ENCODE peak calls at places on chromosome 19, in five cellular contexts. Y is CD4-positive, alpha-beta T cell; E is HCT116; H is BE2C; B is heart left ventricle. I is an unnamed sample.

GRCh38 chr19:16876904-16877361 is 11.9 kb upstream of the F2RL3 start:
- DNase-seq in Y (no peak), E (no peak), H (no peak), B (peak), I (no peak)

GRCh38 chr19:18339703-18340102 is 695 bp upstream of the PGPEP1 start:
- DNase-seq in Y (no peak), E (no peak), H (no peak), B (no peak), I (peak)

GRCh38 chr19:48806518-48806817 is 4.4 kb downstream of the BCAT2 start:
- DNase-seq in Y (peak), E (no peak), H (no peak), B (no peak), I (peak)

GRCh38 chr19:35340431-35340830 is 7.3 kb upstream of the FFAR1 start:
- DNase-seq in Y (no peak), E (no peak), H (no peak), B (no peak), I (no peak)

GRCh38 chr19:48053076-48053475 is 9.2 kb upstream of the CABP5 start:
- DNase-seq in Y (no peak), E (no peak), H (no peak), B (no peak), I (no peak)

GRCh38 chr19:12838893-12839656 is 760 bp downstream of the MAST1 start:
- DNase-seq in Y (no peak), E (no peak), H (peak), B (no peak), I (no peak)

GRCh38 chr19:28874742-28875141 is 338.2 kb downstream of the UQCRFS1 start:
- DNase-seq in Y (no peak), E (no peak), H (no peak), B (no peak), I (no peak)

GRCh38 chr19:35757749-35758608 is at the start of gene PROSER3:
- DNase-seq in Y (peak), E (peak), H (peak), B (peak), I (peak)

GRCh38 chr19:30442715-30443114 is 70.5 kb downstream of the ZNF536 start:
- DNase-seq in Y (no peak), E (no peak), H (no peak), B (no peak), I (no peak)

GRCh38 chr19:43534811-43535761 is 2.1 kb downstream of the ZNF575 start:
- DNase-seq in Y (no peak), E (no peak), H (peak), B (peak), I (peak)

GRCh38 chr19:43533546-43534304 is 737 bp downstream of the ZNF575 start:
- DNase-seq in Y (peak), E (peak), H (peak), B (peak), I (peak)

GRCh38 chr19:43534305-43534612 is 1.3 kb downstream of the ZNF575 start:
- DNase-seq in Y (no peak), E (no peak), H (no peak), B (no peak), I (no peak)

GRCh38 chr19:43532571-43532961 is 422 bp upstream of the ZNF575 start:
- DNase-seq in Y (no peak), E (peak), H (peak), B (peak), I (no peak)

GRCh38 chr19:43532962-43533545 is at the start of gene ZNF575:
- DNase-seq in Y (peak), E (peak), H (peak), B (peak), I (peak)
- TF ChIP-seq CTCF in Y (peak), E (no peak), H (no peak), B (no peak), I (no peak)

DNA sequence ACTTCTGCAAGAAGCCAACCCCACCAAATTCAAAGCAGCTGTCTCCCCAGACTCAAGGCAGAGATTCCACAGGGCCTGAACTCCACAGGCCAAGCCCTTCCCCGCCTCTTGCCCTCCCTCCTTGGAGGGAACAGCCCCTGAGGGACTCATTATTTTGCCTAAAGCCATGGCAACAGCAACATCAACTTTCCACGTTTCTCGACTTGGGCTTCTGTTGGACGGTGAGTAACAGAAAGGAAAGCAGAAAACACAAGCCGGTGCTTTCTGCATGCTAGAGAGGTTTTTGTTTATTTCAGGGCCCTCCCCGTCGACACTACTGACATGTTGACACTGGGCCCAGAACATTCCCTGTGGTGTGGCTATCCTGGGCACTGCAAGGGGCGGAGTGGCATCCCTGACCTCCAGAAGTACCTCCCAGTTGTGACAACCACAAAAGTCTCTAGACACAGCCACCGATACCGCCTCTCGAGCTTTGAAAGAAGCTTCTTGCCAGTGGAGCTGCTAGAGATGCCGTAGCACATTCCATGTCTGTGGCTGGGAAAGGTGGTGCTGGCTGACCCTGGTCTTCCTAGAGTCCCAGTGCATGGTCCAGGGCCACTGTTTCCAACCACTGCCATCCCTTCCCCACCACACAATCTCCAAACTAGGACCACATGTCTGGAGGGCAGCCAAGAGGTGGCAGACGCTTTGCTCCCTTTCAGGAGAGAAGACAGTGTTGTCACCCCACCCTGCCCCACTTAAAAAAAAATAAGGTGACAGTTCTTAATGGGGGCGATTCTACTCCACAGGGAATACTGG is 12.8 kb downstream of the CAPS start:
- DNase-seq in Y (no peak), E (no peak), H (peak), B (peak), I (peak)
- TF ChIP-seq CTCF in Y (no peak), E (no peak), H (no peak), B (no peak), I (no peak)

GRCh38 chr19:4023600-4024398 is 16.3 kb downstream of the PIAS4 start:
- DNase-seq in Y (no peak), E (no peak), H (no peak), B (no peak), I (no peak)

GRCh38 chr19:4028334-4029246 is 21.1 kb downstream of the PIAS4 start:
- DNase-seq in Y (no peak), E (no peak), H (peak), B (no peak), I (no peak)

GRCh38 chr19:4025317-4025716 is 17.8 kb downstream of the PIAS4 start:
- DNase-seq in Y (no peak), E (no peak), H (no peak), B (no peak), I (no peak)

GRCh38 chr19:4029247-4029614 is 21.7 kb downstream of the PIAS4 start:
- DNase-seq in Y (no peak), E (no peak), H (no peak), B (no peak), I (no peak)

DNA sequence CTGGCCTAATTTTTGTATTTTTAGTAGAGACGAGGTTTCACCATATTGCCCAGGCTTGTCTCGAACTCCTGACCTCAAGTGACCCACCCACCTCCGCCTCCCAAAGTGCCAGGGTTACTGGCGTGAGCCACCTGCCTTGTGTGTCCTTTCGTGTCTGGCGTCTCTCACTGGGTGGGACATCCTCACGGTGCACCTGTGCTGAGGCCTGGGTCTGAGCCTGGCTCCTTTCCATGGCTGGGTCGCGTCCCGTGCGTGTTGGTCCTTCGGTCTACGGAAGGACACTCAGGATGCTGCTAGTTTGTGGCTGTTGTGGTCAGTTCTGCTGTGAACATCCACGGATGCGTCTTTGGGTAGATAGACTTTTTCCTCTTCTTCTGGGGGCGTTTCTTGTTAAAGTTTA is 19.6 kb downstream of the PIAS4 start:
- DNase-seq in Y (no peak), E (no peak), H (no peak), B (no peak), I (no peak)
- TF ChIP-seq CTCF in Y (no peak), E (no peak), H (no peak), B (no peak), I (no peak)

GRCh38 chr19:45092747-45093678 is at the start of gene PPP1R37:
- DNase-seq in Y (peak), E (peak), H (peak), B (peak), I (peak)
- TF ChIP-seq CTCF in Y (peak), E (no peak), H (peak), B (peak), I (no peak)

DNA sequence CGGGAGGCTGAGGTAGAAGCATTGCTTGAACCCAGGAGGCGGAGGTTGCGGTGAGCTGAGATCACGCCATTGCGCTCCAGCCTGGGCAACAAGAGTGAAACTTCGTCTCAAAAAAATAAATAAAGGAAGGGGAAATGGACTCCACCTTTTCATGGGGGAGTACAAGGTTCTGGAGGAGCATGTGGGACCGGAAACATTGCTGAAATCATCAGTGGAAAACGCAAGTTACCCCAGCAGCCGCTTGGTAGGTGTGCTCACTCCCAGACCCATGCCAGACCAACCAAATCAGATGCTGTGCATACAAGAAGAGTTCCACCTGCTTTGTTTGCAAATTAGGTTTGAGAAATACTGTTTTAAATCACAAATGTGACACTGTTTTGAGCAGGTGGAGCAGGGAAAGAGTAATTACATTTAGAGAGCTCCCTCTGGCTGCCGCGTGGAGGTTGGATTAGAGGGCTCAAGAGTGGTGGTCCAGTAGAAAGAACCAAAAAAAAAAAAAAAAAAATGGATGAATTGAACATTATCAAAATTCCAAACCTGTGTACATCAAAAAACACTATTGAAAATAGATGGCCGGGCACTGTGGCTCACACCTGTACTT is 4.9 kb downstream of the ERICH4 start:
- DNase-seq in Y (no peak), E (no peak), H (no peak), B (no peak), I (no peak)
- TF ChIP-seq CTCF in Y (no peak), E (no peak), H (peak), B (peak), I (no peak)

DNA sequence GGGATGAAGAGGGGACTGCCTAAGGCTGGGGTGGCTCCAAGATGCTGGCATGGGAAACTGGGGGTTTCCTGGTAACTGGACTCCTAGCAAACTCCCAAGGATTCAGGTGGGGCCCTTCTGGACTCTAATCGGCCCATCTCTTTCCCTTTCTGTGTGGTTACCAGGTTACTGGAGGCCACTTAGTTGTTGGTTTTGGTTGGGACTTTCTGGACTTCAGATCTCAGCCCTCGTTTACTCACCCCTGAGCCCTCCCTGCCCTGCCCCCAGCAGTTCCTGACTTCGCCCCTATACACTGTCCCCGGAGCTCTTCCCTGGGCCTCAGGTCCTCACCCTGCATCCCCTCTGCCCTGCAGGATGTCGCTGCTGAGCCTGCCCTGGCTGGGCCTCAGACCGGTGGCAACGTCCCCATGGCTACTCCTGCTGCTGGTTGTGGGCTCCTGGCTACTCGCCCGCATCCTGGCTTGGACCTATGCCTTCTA is 328 bp downstream of the CYP4F12 start:
- DNase-seq in Y (no peak), E (no peak), H (no peak), B (no peak), I (no peak)
- TF ChIP-seq CTCF in Y (no peak), E (no peak), H (no peak), B (no peak), I (no peak)

I was measured in nephron progenitor cell.